ENCODE peak calls at places on chromosome 3, in four cellular contexts. M is HepG2, W is K562, I is GM12878. V is an unnamed sample.

GRCh38 chr3:93973160-93974126 is at the start of gene PROS1:
- DNase-seq in M (peak), W (peak), I (no peak), V (peak)

GRCh38 chr3:10401990-10402761 is 81.3 kb upstream of the SEC13 start:
- DNase-seq in M (no peak), I (no peak), W (no peak), V (no peak)

GRCh38 chr3:184656991-184657669 is 54.7 kb downstream of the MAGEF1 start:
- DNase-seq in I (peak), M (no peak), W (no peak), V (no peak)

GRCh38 chr3:49471856-49472495 is 1.9 kb downstream of the DAG1 start:
- DNase-seq in W (no peak), M (no peak), I (no peak), V (no peak)

GRCh38 chr3:20739814-20740213 is 553.8 kb upstream of the SGO1 start:
- DNase-seq in W (no peak), I (no peak), M (no peak), V (no peak)

GRCh38 chr3:15491143-15491542 is 30.4 kb downstream of the COLQ start:
- DNase-seq in M (no peak), W (no peak), I (no peak), V (no peak)

GRCh38 chr3:122183521-122183892 is at the start of gene CASR:
- DNase-seq in W (no peak), I (no peak), M (no peak), V (peak)

GRCh38 chr3:105598047-105598796 is 231.5 kb downstream of the ALCAM start:
- DNase-seq in M (no peak), I (no peak), W (no peak), V (no peak)

GRCh38 chr3:130976706-130977105 is 49.9 kb downstream of the ASTE1 start:
- DNase-seq in I (no peak), M (no peak), W (no peak), V (no peak)

GRCh38 chr3:143895805-143896204 is 47.5 kb upstream of the SLC9A9 start:
- DNase-seq in I (no peak), M (no peak), W (peak), V (no peak)

GRCh38 chr3:167783781-167784180 is 48.3 kb downstream of the SERPINI1 start:
- DNase-seq in I (no peak), W (no peak), M (no peak), V (no peak)

GRCh38 chr3:149703474-149703873 is 45.6 kb upstream of the WWTR1 start:
- DNase-seq in I (no peak), W (no peak), M (no peak), V (no peak)

GRCh38 chr3:149705416-149705815 is 46.9 kb downstream of the COMMD2 start:
- DNase-seq in M (no peak), W (no peak), I (no peak), V (no peak)

GRCh38 chr3:149701977-149702350 is 44.1 kb upstream of the WWTR1 start:
- DNase-seq in M (no peak), W (no peak), I (no peak), V (no peak)

GRCh38 chr3:149701206-149701976 is 43.6 kb upstream of the WWTR1 start:
- DNase-seq in I (no peak), W (no peak), M (no peak), V (no peak)

DNA sequence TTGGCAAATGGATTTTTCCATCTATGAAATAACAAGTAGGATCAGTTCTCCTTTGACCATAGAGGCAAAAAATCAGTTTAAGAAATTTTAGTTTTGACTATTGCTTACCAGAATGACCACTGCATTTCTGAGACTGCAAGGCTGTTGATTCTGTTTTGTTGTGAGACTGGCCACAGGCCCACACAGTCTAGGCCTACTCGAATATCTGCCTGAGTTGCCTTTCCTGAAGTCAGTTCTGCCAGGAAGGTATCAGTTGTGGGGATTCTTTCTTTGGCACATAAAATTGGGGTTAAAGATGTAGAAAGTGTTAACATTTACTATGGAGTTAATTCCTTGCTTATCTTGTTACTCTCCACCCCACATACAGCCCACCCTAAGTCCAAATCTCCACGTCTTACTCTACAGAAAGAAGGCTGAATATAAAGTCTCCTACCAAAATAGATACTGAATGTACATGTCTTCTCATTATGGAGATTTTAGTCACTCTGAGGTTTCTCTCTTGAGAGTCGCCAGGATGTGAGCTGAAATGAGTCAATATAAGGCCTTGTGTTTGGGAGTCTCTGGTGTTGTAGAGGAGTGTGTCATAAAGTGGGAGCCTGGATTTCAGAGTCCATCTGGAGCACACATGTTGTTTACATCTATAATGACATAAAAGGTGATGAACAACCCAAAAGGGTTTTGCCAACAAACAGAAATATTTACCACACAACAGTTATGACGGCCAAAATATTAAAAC is 45.0 kb upstream of the WWTR1 start:
- DNase-seq in W (no peak), M (no peak), I (no peak), V (no peak)
- TF ChIP-seq MAX in W (no peak), M (no peak), I (no peak), V (no peak)

GRCh38 chr3:53113293-53114010 is 16.8 kb downstream of the RFT1 start:
- DNase-seq in M (no peak), I (no peak), W (no peak), V (no peak)

GRCh38 chr3:53109822-53110771 is 20.1 kb downstream of the RFT1 start:
- DNase-seq in I (no peak), M (peak), W (peak), V (peak)

GRCh38 chr3:53104762-53105161 is 25.5 kb downstream of the RFT1 start:
- DNase-seq in W (no peak), M (no peak), I (no peak), V (no peak)

GRCh38 chr3:53114011-53114400 is 16.2 kb downstream of the RFT1 start:
- DNase-seq in M (peak), I (no peak), W (peak), V (peak)

DNA sequence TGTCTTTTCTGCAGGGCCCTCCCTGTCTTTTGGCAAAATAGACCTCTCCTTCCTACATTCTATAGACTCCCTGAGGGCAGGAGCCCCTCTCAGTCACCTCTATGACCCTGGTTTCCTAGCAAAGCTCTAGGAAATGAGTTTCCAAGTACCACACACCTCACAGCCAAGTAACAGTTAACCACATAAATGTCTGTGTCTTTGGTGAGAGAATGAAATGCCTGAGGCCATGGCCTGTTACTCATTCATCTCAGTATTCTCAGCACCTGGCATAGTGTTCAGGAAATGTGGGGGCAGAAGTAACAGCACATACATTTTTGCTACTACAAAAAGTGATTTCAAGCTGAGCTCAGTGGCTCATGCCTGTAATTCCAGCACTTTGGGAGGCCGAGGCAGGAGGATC is 21.0 kb downstream of the RFT1 start:
- DNase-seq in W (no peak), I (no peak), M (no peak), V (no peak)
- TF ChIP-seq SP1 in W (no peak), I (no peak), M (no peak), V (no peak)

GRCh38 chr3:138373695-138374094 is 25.3 kb downstream of the MRAS start:
- DNase-seq in W (no peak), M (no peak), I (no peak), V (no peak)

GRCh38 chr3:138370321-138370720 is 21.9 kb downstream of the MRAS start:
- DNase-seq in W (no peak), I (no peak), M (no peak), V (no peak)

GRCh38 chr3:138374573-138375134 is 26.3 kb downstream of the MRAS start:
- DNase-seq in M (no peak), W (no peak), I (no peak), V (no peak)

GRCh38 chr3:138369151-138369900 is 20.9 kb downstream of the MRAS start:
- DNase-seq in M (no peak), I (no peak), W (no peak), V (no peak)

GRCh38 chr3:138371070-138371950 is 22.9 kb downstream of the MRAS start:
- DNase-seq in W (no peak), I (peak), M (no peak), V (no peak)
- TF ChIP-seq CREM in W (no peak), I (peak), M (no peak), V (no peak)

GRCh38 chr3:95028688-95029087 is 965.8 kb downstream of the NSUN3 start:
- DNase-seq in W (no peak), M (no peak), I (no peak), V (no peak)
- TF ChIP-seq MAX in W (no peak), M (no peak), I (no peak), V (no peak)

DNA sequence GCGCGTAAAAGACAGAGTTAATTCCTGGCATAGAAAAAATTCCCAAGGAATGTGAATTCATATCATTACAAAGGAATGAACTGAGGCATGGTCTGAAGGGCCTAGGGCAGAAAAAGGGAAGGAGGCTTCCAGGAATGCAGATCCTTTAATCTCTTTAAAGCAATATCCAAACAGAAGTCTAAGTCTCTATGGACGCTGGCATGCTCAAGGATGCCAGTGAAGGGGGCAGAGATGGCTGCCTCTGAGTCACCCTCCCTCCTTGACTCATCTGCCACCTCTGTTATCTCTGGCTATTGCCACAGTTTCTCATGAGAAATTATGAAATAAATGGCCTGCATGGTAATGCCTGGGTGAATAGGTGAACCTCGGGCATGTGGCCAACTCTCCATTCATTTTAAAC is 96.3 kb upstream of the BCL6 start:
- DNase-seq in M (no peak), I (no peak), W (no peak), V (no peak)
- TF ChIP-seq SP1 in M (no peak), I (no peak), W (no peak), V (no peak)